ENCODE peak calls at places on chromosomes 16 and 17, in five cellular contexts. G, T, E, K and F are unnamed samples.
A peak's percentile ranks its signal among the peaks of the same experiment; 100 is the strongest.

GRCh38 chr16:65728172-65728571 is 606.3 kb upstream of the CDH11 start:
- DNase-seq in G (no peak), T (no peak), E (no peak), K (no peak), F (no peak)

GRCh38 chr16:88785106-88785924 is at the start of gene PIEZO1:
- DNase-seq in T (peak; percentile 73), E (peak; percentile 81), G (peak; percentile 85), K (peak; percentile 79), F (peak; percentile 61)

GRCh38 chr16:46884513-46885293 is 541 bp downstream of the GPT2 start:
- DNase-seq in T (no peak), E (no peak), G (no peak), K (no peak), F (no peak)

GRCh38 chr16:84876873-84877606 is 57.3 kb downstream of the CRISPLD2 start:
- DNase-seq in G (no peak), K (no peak), T (no peak), E (no peak), F (no peak)

GRCh38 chr16:2015117-2015946 is 4.3 kb upstream of the NPW start:
- DNase-seq in T (no peak), G (no peak), K (no peak), E (no peak), F (no peak)

GRCh38 chr17:45146616-45147101 is 1.6 kb upstream of the HEXIM1 start:
- DNase-seq in T (no peak), E (no peak), K (no peak), G (no peak), F (peak; percentile 76)

GRCh38 chr16:86924537-86924936 is 346.2 kb downstream of the FOXL1 start:
- DNase-seq in T (no peak), E (no peak), G (no peak), K (no peak), F (no peak)

GRCh38 chr16:2009302-2009711 is 314 bp downstream of the ZNF598 start:
- DNase-seq in K (no peak), G (no peak), T (no peak), E (no peak), F (no peak)

GRCh38 chr16:11052080-11052808 is 107.9 kb downstream of the CLEC16A start:
- DNase-seq in E (peak; percentile 36), T (no peak), K (no peak), G (peak; percentile 11), F (no peak)

GRCh38 chr17:39083270-39083669 is 68.2 kb downstream of the PLXDC1 start:
- DNase-seq in G (no peak), T (no peak), K (no peak), E (no peak), F (no peak)

GRCh38 chr17:40100669-40101366 is 429 bp upstream of the NR1D1 start:
- DNase-seq in T (peak; percentile 91), G (peak; percentile 86), E (peak; percentile 88), K (peak; percentile 99), F (peak; percentile 99)

GRCh38 chr16:28585674-28586073 is 11.2 kb downstream of the SULT1A2 start:
- DNase-seq in T (no peak), G (no peak), K (no peak), E (no peak), F (no peak)

GRCh38 chr17:11182430-11182829 is 58.6 kb upstream of the SHISA6 start:
- DNase-seq in K (no peak), T (no peak), E (no peak), G (no peak), F (no peak)

GRCh38 chr17:18026408-18026776 is 12.6 kb downstream of the ATPAF2 start:
- DNase-seq in E (peak; percentile 51), K (no peak), G (no peak), T (no peak), F (no peak)

GRCh38 chr16:77782694-77783093 is 5.7 kb upstream of the VAT1L start:
- DNase-seq in K (no peak), G (no peak), T (no peak), E (no peak), F (no peak)

GRCh38 chr17:36632916-36633846 is 31.8 kb downstream of the MRM1 start:
- DNase-seq in G (no peak), T (no peak), E (no peak), K (no peak), F (no peak)

GRCh38 chr17:73205326-73205980 is 12.6 kb downstream of the COG1 start:
- DNase-seq in T (no peak), E (no peak), K (no peak), G (no peak), F (peak; percentile 35)

GRCh38 chr16:483351-484075 is 44.0 kb upstream of the CAPN15 start:
- DNase-seq in G (no peak), E (no peak), T (no peak), K (no peak), F (no peak)

GRCh38 chr17:65463242-65463641 is 98.2 kb downstream of the AXIN2 start:
- DNase-seq in K (no peak), T (no peak), E (no peak), G (no peak), F (peak; percentile 13)

GRCh38 chr17:4839965-4840892 is 7.1 kb downstream of the MINK1 start:
- DNase-seq in K (no peak), E (no peak), G (no peak), T (no peak), F (no peak)

DNA sequence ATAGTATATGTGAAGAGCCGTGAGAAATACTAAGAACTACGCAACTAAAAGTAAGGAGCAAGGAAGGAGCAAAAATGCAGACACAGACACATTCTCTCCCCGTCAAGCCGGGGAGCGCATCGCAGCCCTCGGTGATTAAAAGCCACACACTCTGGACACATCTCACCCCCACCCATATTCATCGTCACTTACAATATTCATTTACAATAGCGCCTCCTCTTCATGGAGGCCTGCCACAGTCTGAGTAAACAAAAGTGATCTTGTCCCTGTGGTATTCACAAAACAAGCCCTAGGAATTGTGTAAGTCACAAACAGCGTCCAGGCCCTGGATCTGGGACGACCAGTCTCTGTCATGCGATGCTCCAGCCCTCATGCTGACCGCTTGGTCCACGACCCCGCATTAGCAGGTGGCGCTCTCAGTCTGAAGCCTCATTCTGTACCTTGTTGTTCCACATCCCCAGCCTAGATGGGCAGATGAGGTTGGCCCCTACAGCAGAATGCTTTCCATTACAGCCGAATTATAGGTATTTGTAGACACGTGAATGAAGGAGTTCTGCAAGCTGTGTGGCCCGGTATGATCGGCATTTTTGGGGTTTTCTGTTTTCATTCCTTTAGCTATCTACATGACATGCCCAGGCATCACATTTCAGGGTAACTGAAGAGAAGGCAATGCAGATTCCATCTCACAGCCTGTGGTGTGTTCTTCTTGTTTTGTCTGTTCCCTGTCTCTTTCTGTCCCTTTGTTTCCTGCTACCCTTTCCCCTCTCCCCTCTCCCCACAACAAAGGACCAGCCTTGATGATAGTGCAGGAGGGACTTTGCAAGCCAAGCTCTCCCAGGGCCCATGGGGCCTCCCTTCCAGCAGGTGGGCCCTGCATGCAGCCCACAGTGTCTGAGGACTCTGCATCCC is 207.1 kb downstream of the RPTOR start:
- DNase-seq in T (no peak), E (no peak), K (no peak), G (no peak), F (no peak)
- H3K4me3 ChIP-seq in T (no peak overlapping the region), E (no peak overlapping the region), K (no peak overlapping the region), G (no peak overlapping the region), F (no peak overlapping the region)

DNA sequence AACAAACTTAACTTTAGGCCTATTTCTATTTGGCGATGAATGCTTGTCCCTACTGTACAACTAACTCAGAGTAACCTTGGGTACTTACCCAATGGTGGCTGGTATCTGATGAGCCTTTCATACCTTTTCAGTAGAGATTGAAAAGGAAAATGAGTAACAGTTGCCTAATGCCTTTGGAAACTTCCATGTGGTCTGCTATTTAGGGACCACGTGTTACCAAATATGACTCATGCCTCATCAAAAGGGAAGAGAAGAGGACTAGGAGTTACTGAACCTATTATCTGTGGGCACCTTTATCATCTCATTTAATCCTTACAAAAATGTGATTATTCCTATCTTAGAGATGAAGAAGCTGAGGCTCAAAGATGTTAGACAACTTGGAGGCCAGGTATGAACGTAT is 8.1 kb downstream of the MYOCD start:
- DNase-seq in K (no peak), T (no peak), E (no peak), G (no peak), F (no peak)
- H3K4me3 ChIP-seq in K (no peak overlapping the region), T (no peak overlapping the region), E (no peak overlapping the region), G (no peak overlapping the region), F (no peak overlapping the region)

DNA sequence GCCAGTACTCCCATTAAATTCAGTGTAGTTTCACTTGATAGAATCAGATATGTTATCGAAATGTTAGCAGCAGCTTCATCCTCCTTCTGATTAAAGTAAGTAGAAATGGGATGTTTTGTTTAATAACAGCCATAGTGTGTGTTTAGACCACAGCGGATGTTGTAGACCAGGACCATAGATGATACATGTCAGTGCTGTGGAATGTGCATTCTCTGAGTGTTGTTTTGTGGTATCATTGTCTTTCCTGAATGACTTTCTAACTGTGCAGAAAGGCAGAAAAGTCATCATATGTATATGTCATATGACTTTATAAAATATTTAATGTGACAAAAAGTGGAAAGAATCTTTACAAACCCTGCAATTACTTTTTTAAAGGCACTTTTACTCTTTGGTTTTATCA is 55.6 kb downstream of the CYLD start:
- DNase-seq in K (no peak), E (no peak), T (no peak), G (no peak), F (no peak)
- H3K4me3 ChIP-seq in K (no peak overlapping the region), E (no peak overlapping the region), T (no peak overlapping the region), G (no peak overlapping the region), F (no peak overlapping the region)

GRCh38 chr16:67199011-67199807 is at the start of gene ELMO3:
- DNase-seq in K (peak; percentile 76), G (no peak), E (no peak), T (no peak), F (peak; percentile 65)
- H3K4me3 ChIP-seq in K (peak within 1 kb of the TSS; percentile 68), G (no peak within 1 kb of the TSS), E (no peak within 1 kb of the TSS), T (no peak within 1 kb of the TSS), F (peak within 1 kb of the TSS; percentile 27)